ENCODE peak calls at places on chromosomes 11 and 22, in seven cellular contexts. One of them, this sample, is unnamed.

GRCh38 chr22:25754527-25755202 is 12.7 kb downstream of the MYO18B start:
- DNase-seq in adrenal gland: peak
- DNase-seq in endothelial cell of umbilical vein: peak
- DNase-seq in astrocyte of the hippocampus: peak
- DNase-seq in stimulated activated CD8-positive, alpha-beta memory T cell treated with anti-CD3 and anti-CD28 coated beads, Interleukin-15, amount 100 ng/mL, for 1 hour: no peak
- DNase-seq in uterus: peak
- DNase-seq in activated T-helper 1 cell treated with anti-CD3 and anti-CD28 coated beads, Interleukin-12 subunit alpha, Interleukin-12 subunit beta, Interleukin-2, Interleukin-4 antibody, amounts not matched to agents 30 ng/mL and 10 ng/mL and 1 ng/mL, durations not matched to agents 14 hours and 24 hours and 36 hours: no peak
- DNase-seq in this sample: peak

GRCh38 chr11:79461144-79461543 is 20.3 kb upstream of the TENM4 start:
- DNase-seq in adrenal gland: peak
- DNase-seq in endothelial cell of umbilical vein: no peak
- DNase-seq in astrocyte of the hippocampus: peak
- DNase-seq in stimulated activated CD8-positive, alpha-beta memory T cell treated with anti-CD3 and anti-CD28 coated beads, Interleukin-15, amount 100 ng/mL, for 1 hour: no peak
- DNase-seq in uterus: no peak
- DNase-seq in activated T-helper 1 cell treated with anti-CD3 and anti-CD28 coated beads, Interleukin-12 subunit alpha, Interleukin-12 subunit beta, Interleukin-2, Interleukin-4 antibody, amounts not matched to agents 30 ng/mL and 10 ng/mL and 1 ng/mL, durations not matched to agents 14 hours and 24 hours and 36 hours: no peak
- DNase-seq in this sample: no peak

GRCh38 chr11:35427158-35427557 is 7.8 kb upstream of the SLC1A2 start:
- DNase-seq in adrenal gland: no peak
- DNase-seq in endothelial cell of umbilical vein: no peak
- DNase-seq in astrocyte of the hippocampus: peak
- DNase-seq in stimulated activated CD8-positive, alpha-beta memory T cell treated with anti-CD3 and anti-CD28 coated beads, Interleukin-15, amount 100 ng/mL, for 1 hour: no peak
- DNase-seq in uterus: no peak
- DNase-seq in activated T-helper 1 cell treated with anti-CD3 and anti-CD28 coated beads, Interleukin-12 subunit alpha, Interleukin-12 subunit beta, Interleukin-2, Interleukin-4 antibody, amounts not matched to agents 30 ng/mL and 10 ng/mL and 1 ng/mL, durations not matched to agents 14 hours and 24 hours and 36 hours: no peak
- DNase-seq in this sample: no peak

GRCh38 chr11:67287355-67288197 is 1.5 kb upstream of the ANKRD13D start:
- DNase-seq in adrenal gland: no peak
- DNase-seq in endothelial cell of umbilical vein: no peak
- DNase-seq in astrocyte of the hippocampus: no peak
- DNase-seq in stimulated activated CD8-positive, alpha-beta memory T cell treated with anti-CD3 and anti-CD28 coated beads, Interleukin-15, amount 100 ng/mL, for 1 hour: no peak
- DNase-seq in uterus: no peak
- DNase-seq in activated T-helper 1 cell treated with anti-CD3 and anti-CD28 coated beads, Interleukin-12 subunit alpha, Interleukin-12 subunit beta, Interleukin-2, Interleukin-4 antibody, amounts not matched to agents 30 ng/mL and 10 ng/mL and 1 ng/mL, durations not matched to agents 14 hours and 24 hours and 36 hours: no peak
- DNase-seq in this sample: no peak

GRCh38 chr22:48538291-48538820 is 1289.3 kb downstream of the BRD1 start:
- DNase-seq in adrenal gland: no peak
- DNase-seq in endothelial cell of umbilical vein: no peak
- DNase-seq in astrocyte of the hippocampus: no peak
- DNase-seq in stimulated activated CD8-positive, alpha-beta memory T cell treated with anti-CD3 and anti-CD28 coated beads, Interleukin-15, amount 100 ng/mL, for 1 hour: no peak
- DNase-seq in uterus: no peak
- DNase-seq in activated T-helper 1 cell treated with anti-CD3 and anti-CD28 coated beads, Interleukin-12 subunit alpha, Interleukin-12 subunit beta, Interleukin-2, Interleukin-4 antibody, amounts not matched to agents 30 ng/mL and 10 ng/mL and 1 ng/mL, durations not matched to agents 14 hours and 24 hours and 36 hours: no peak
- DNase-seq in this sample: no peak

GRCh38 chr22:24088796-24089195 is 77.7 kb downstream of the CABIN1 start:
- DNase-seq in adrenal gland: no peak
- DNase-seq in endothelial cell of umbilical vein: no peak
- DNase-seq in astrocyte of the hippocampus: peak
- DNase-seq in stimulated activated CD8-positive, alpha-beta memory T cell treated with anti-CD3 and anti-CD28 coated beads, Interleukin-15, amount 100 ng/mL, for 1 hour: no peak
- DNase-seq in uterus: no peak
- DNase-seq in activated T-helper 1 cell treated with anti-CD3 and anti-CD28 coated beads, Interleukin-12 subunit alpha, Interleukin-12 subunit beta, Interleukin-2, Interleukin-4 antibody, amounts not matched to agents 30 ng/mL and 10 ng/mL and 1 ng/mL, durations not matched to agents 14 hours and 24 hours and 36 hours: no peak
- DNase-seq in this sample: no peak

GRCh38 chr11:129298990-129299389 is 76.7 kb upstream of the BARX2 start:
- DNase-seq in adrenal gland: no peak
- DNase-seq in endothelial cell of umbilical vein: no peak
- DNase-seq in astrocyte of the hippocampus: peak
- DNase-seq in stimulated activated CD8-positive, alpha-beta memory T cell treated with anti-CD3 and anti-CD28 coated beads, Interleukin-15, amount 100 ng/mL, for 1 hour: no peak
- DNase-seq in uterus: no peak
- DNase-seq in activated T-helper 1 cell treated with anti-CD3 and anti-CD28 coated beads, Interleukin-12 subunit alpha, Interleukin-12 subunit beta, Interleukin-2, Interleukin-4 antibody, amounts not matched to agents 30 ng/mL and 10 ng/mL and 1 ng/mL, durations not matched to agents 14 hours and 24 hours and 36 hours: no peak
- DNase-seq in this sample: no peak

GRCh38 chr11:35146711-35147110 is 7.7 kb downstream of the CD44 start:
- DNase-seq in adrenal gland: no peak
- DNase-seq in endothelial cell of umbilical vein: no peak
- DNase-seq in astrocyte of the hippocampus: peak
- DNase-seq in stimulated activated CD8-positive, alpha-beta memory T cell treated with anti-CD3 and anti-CD28 coated beads, Interleukin-15, amount 100 ng/mL, for 1 hour: no peak
- DNase-seq in uterus: no peak
- DNase-seq in activated T-helper 1 cell treated with anti-CD3 and anti-CD28 coated beads, Interleukin-12 subunit alpha, Interleukin-12 subunit beta, Interleukin-2, Interleukin-4 antibody, amounts not matched to agents 30 ng/mL and 10 ng/mL and 1 ng/mL, durations not matched to agents 14 hours and 24 hours and 36 hours: no peak
- DNase-seq in this sample: no peak

GRCh38 chr11:128195057-128195751 is 392.2 kb downstream of the ETS1 start:
- DNase-seq in adrenal gland: no peak
- DNase-seq in endothelial cell of umbilical vein: peak
- DNase-seq in astrocyte of the hippocampus: no peak
- DNase-seq in stimulated activated CD8-positive, alpha-beta memory T cell treated with anti-CD3 and anti-CD28 coated beads, Interleukin-15, amount 100 ng/mL, for 1 hour: no peak
- DNase-seq in uterus: no peak
- DNase-seq in activated T-helper 1 cell treated with anti-CD3 and anti-CD28 coated beads, Interleukin-12 subunit alpha, Interleukin-12 subunit beta, Interleukin-2, Interleukin-4 antibody, amounts not matched to agents 30 ng/mL and 10 ng/mL and 1 ng/mL, durations not matched to agents 14 hours and 24 hours and 36 hours: peak
- DNase-seq in this sample: no peak

GRCh38 chr11:124402326-124402922 is 3.6 kb upstream of the OR8B3 start:
- DNase-seq in adrenal gland: peak
- DNase-seq in endothelial cell of umbilical vein: peak
- DNase-seq in astrocyte of the hippocampus: peak
- DNase-seq in stimulated activated CD8-positive, alpha-beta memory T cell treated with anti-CD3 and anti-CD28 coated beads, Interleukin-15, amount 100 ng/mL, for 1 hour: no peak
- DNase-seq in uterus: no peak
- DNase-seq in activated T-helper 1 cell treated with anti-CD3 and anti-CD28 coated beads, Interleukin-12 subunit alpha, Interleukin-12 subunit beta, Interleukin-2, Interleukin-4 antibody, amounts not matched to agents 30 ng/mL and 10 ng/mL and 1 ng/mL, durations not matched to agents 14 hours and 24 hours and 36 hours: peak
- DNase-seq in this sample: peak

GRCh38 chr11:45163956-45164575 is 17.6 kb downstream of the PRDM11 start:
- DNase-seq in adrenal gland: no peak
- DNase-seq in endothelial cell of umbilical vein: peak
- DNase-seq in astrocyte of the hippocampus: peak
- DNase-seq in stimulated activated CD8-positive, alpha-beta memory T cell treated with anti-CD3 and anti-CD28 coated beads, Interleukin-15, amount 100 ng/mL, for 1 hour: no peak
- DNase-seq in uterus: peak
- DNase-seq in activated T-helper 1 cell treated with anti-CD3 and anti-CD28 coated beads, Interleukin-12 subunit alpha, Interleukin-12 subunit beta, Interleukin-2, Interleukin-4 antibody, amounts not matched to agents 30 ng/mL and 10 ng/mL and 1 ng/mL, durations not matched to agents 14 hours and 24 hours and 36 hours: no peak
- DNase-seq in this sample: no peak

GRCh38 chr22:30947821-30948454 is 20.6 kb downstream of the MORC2 start:
- DNase-seq in adrenal gland: no peak
- DNase-seq in endothelial cell of umbilical vein: peak
- DNase-seq in astrocyte of the hippocampus: peak
- DNase-seq in stimulated activated CD8-positive, alpha-beta memory T cell treated with anti-CD3 and anti-CD28 coated beads, Interleukin-15, amount 100 ng/mL, for 1 hour: no peak
- DNase-seq in uterus: no peak
- DNase-seq in activated T-helper 1 cell treated with anti-CD3 and anti-CD28 coated beads, Interleukin-12 subunit alpha, Interleukin-12 subunit beta, Interleukin-2, Interleukin-4 antibody, amounts not matched to agents 30 ng/mL and 10 ng/mL and 1 ng/mL, durations not matched to agents 14 hours and 24 hours and 36 hours: no peak
- DNase-seq in this sample: peak

GRCh38 chr11:46529086-46529905 is 64.5 kb downstream of the AMBRA1 start:
- DNase-seq in adrenal gland: peak
- DNase-seq in endothelial cell of umbilical vein: peak
- DNase-seq in astrocyte of the hippocampus: peak
- DNase-seq in stimulated activated CD8-positive, alpha-beta memory T cell treated with anti-CD3 and anti-CD28 coated beads, Interleukin-15, amount 100 ng/mL, for 1 hour: peak
- DNase-seq in uterus: peak
- DNase-seq in activated T-helper 1 cell treated with anti-CD3 and anti-CD28 coated beads, Interleukin-12 subunit alpha, Interleukin-12 subunit beta, Interleukin-2, Interleukin-4 antibody, amounts not matched to agents 30 ng/mL and 10 ng/mL and 1 ng/mL, durations not matched to agents 14 hours and 24 hours and 36 hours: peak
- DNase-seq in this sample: no peak